ENCODE peak calls at places on chromosomes 6 and 20, in seven cellular contexts. K is BJ, A is brain microvascular endothelial cell, J is mucosa of descending colon, T is AG10803, B is heart left ventricle, O is GM12865. G is an unnamed sample.

GRCh38 chr6:170347091-170347490 is 40.5 kb downstream of the FAM120B start:
- DNase-seq in J (no peak), K (no peak), B (no peak), T (no peak), O (peak; percentile 64), A (no peak), G (no peak)

GRCh38 chr6:1773697-1774096 is 164.0 kb downstream of the FOXC1 start:
- DNase-seq in J (no peak), O (no peak), T (no peak), B (no peak), K (no peak), A (no peak), G (no peak)

GRCh38 chr20:36128463-36129176 is 25.9 kb upstream of the EPB41L1 start:
- DNase-seq in A (peak; percentile 37), K (peak; percentile 44), J (no peak), B (no peak), T (peak; percentile 88), O (no peak), G (no peak)

GRCh38 chr6:118086189-118086588 is 179.1 kb downstream of the SLC35F1 start:
- DNase-seq in J (no peak), A (no peak), K (no peak), O (no peak), B (no peak), T (no peak), G (no peak)

GRCh38 chr6:168934856-168935627 is 318.6 kb downstream of the THBS2 start:
- DNase-seq in B (no peak), J (no peak), K (no peak), T (peak; percentile 33), O (no peak), A (no peak), G (no peak)

GRCh38 chr20:46131396-46131795 is 13.3 kb downstream of the CD40 start:
- DNase-seq in A (no peak), B (no peak), K (no peak), J (no peak), T (peak; percentile 40), O (no peak), G (no peak)

GRCh38 chr6:14763139-14763538 is 482.7 kb upstream of the JARID2 start:
- DNase-seq in B (no peak), A (peak; percentile 19), O (no peak), K (peak; percentile 15), T (peak; percentile 39), J (no peak), G (no peak)

GRCh38 chr6:3617681-3618299 is 133.7 kb downstream of the PXDC1 start:
- DNase-seq in B (no peak), A (no peak), T (no peak), K (no peak), J (no peak), O (no peak), G (no peak)

GRCh38 chr6:35391240-35391968 is 49.0 kb downstream of the PPARD start:
- DNase-seq in O (no peak), J (no peak), A (peak; percentile 89), T (peak; percentile 90), B (no peak), K (peak; percentile 47), G (no peak)

GRCh38 chr6:157094038-157094437 is 229.3 kb downstream of the TMEM242 start:
- DNase-seq in B (no peak), K (no peak), O (peak; percentile 41), A (no peak), T (no peak), J (no peak), G (no peak)

GRCh38 chr6:106508836-106509235 is 120.5 kb downstream of the RTN4IP1 start:
- DNase-seq in O (no peak), J (no peak), T (no peak), B (no peak), A (no peak), K (no peak), G (no peak)

GRCh38 chr20:63740070-63740500 is 509 bp downstream of the SLC2A4RG start:
- DNase-seq in J (peak; percentile 78), B (peak; percentile 82), A (no peak), T (peak; percentile 48), K (no peak), O (peak; percentile 60), G (no peak)
- H3K4me3 ChIP-seq in J (peak overlapping the region; percentile 11), B (peak overlapping the region; percentile 72), A (peak overlapping the region; percentile 55), T (peak overlapping the region; percentile 78), K (peak overlapping the region; percentile 74), O (peak overlapping the region; percentile 63), G (peak overlapping the region; percentile 87)

DNA sequence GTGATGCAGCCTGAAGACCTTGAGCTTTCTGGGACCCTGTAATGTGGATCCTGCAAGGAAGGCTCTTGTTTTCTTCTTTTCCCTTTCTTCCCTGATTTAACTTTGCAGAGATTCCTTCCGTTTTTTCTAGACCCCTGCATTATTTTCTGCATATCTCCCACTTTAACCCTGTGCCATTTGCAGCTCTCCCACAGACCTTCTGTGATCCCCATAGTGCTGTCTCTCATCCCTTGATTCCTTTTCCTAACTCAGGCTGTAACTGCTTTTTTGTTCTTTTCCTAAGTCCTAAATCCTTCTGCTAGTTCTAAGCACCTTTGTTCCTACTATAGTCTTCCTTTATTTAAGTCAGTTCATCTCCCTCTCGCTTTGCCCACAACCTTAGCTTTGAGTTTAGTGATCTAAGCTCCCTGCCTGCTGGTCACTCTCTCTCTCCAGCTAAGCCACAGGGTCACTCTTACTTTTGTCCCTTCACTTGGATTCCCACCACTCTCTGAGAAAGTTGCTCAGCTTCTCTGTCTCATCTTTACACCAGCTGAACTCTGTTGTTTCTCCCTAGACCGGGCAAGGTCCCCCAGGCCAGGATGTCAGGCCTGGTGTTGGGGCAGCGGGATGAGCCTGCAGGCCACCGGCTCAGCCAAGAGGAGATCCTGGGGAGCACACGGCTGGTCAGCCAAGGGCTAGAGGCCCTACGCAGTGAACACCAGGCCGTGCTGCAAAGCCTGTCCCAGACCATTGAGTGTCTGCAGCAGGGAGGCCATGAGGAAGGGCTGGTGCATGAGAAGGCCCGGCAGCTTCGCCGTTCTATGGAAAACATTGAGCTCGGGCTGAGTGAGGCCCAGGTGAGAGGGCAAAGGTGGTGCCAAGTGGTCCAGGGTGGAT is 1.6 kb downstream of the KLC4 start:
- DNase-seq in A (no peak), B (no peak), T (no peak), O (no peak), J (peak; percentile 48), K (no peak), G (no peak)
- H3K4me3 ChIP-seq in A (no peak overlapping the region), B (peak overlapping the region; percentile 69), T (peak overlapping the region; percentile 99), O (no peak overlapping the region), J (no peak overlapping the region), K (peak overlapping the region; percentile 71), G (peak overlapping the region; percentile 80)

DNA sequence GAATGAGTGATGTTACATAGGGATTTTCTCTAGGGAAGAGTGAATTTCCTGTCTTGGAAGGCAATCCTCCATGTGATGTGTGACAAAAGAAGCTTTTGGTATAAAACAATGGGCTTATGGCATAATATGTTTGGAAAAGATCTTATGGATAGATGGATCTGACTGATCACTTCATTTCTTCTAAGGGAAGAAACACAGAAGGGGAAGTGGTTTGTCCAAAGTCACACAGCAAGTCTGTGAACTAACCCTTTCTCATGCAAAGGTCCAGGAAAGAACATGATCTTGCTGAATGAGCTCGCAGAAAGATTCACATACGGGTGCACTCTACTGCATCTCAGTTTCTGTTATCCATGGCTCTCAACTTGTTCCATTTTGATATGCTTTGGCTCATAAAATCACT is 575.9 kb upstream of the JAG1 start:
- DNase-seq in J (no peak), B (no peak), A (no peak), T (no peak), K (no peak), O (no peak), G (no peak)
- H3K4me3 ChIP-seq in J (no peak overlapping the region), B (no peak overlapping the region), A (no peak overlapping the region), T (no peak overlapping the region), K (no peak overlapping the region), O (no peak overlapping the region), G (no peak overlapping the region)

DNA sequence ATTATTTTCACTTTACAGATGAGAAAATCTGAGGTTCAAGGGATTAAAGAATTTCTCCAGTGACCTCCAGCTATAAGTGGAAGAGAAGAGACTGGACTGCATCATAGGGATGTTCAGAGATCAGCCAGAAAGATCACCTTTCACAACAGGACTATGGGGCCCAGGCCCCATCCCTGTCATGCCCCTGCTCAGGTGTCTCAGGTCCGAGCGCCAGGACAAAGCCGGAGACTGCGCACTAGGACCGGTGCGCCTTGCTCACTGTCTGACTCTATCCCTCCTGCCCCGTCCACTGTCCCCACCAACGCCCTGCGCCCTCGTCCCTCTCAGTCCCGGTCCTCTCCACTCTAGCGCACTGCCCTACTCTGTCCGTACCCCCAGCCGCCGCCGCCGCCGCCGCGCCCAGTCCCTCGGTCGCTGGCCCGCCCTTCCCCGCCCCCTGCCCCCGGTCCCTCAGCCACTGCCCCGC is 548 bp upstream of the RAD21L1 start:
- DNase-seq in O (no peak), J (no peak), B (no peak), T (no peak), A (no peak), K (no peak), G (no peak)
- H3K4me3 ChIP-seq in O (no peak overlapping the region), J (no peak overlapping the region), B (peak overlapping the region; percentile 54), T (peak overlapping the region; percentile 53), A (peak overlapping the region; percentile 50), K (peak overlapping the region; percentile 44), G (peak overlapping the region; percentile 62)

GRCh38 chr20:60086936-60087562 is 128.8 kb downstream of the CDH26 start:
- DNase-seq in K (no peak), B (no peak), J (no peak), A (no peak), T (peak; percentile 12), O (no peak), G (no peak)
- H3K4me3 ChIP-seq in K (no peak overlapping the region), B (no peak overlapping the region), J (no peak overlapping the region), A (no peak overlapping the region), T (peak overlapping the region; percentile 10), O (no peak overlapping the region), G (peak overlapping the region; percentile 65)

GRCh38 chr6:46932526-46932925 is 10.8 kb upstream of the ADGRF5 start:
- DNase-seq in K (no peak), J (no peak), B (no peak), O (no peak), T (peak; percentile 27), A (peak; percentile 51), G (no peak)
- H3K4me3 ChIP-seq in K (no peak overlapping the region), J (no peak overlapping the region), B (no peak overlapping the region), O (no peak overlapping the region), T (no peak overlapping the region), A (no peak overlapping the region), G (peak overlapping the region; percentile 15)

G was measured in thoracic aorta.